ENCODE peak calls at places on chromosomes 16 and 17, in six cellular contexts. U is COR-L47; Z is RCC 7860; O is activated CD8-positive, alpha-beta memory T cell treated with anti-CD3 and anti-CD28 coated beads, Interleukin-2, amount 50 U/mL, for 4 hours; W is retina; Y is NCI-H345. L is an unnamed sample.
A peak's percentile ranks its signal among the peaks of the same experiment; 100 is the strongest.

GRCh38 chr17:349666-350065 is 2.9 kb downstream of the RPH3AL start:
- DNase-seq in U (no peak), Z (no peak), O (no peak), W (no peak), Y (no peak), L (no peak)

GRCh38 chr16:57477531-57478202 is 8.6 kb downstream of the DOK4 start:
- DNase-seq in U (no peak), Z (no peak), O (no peak), W (peak; percentile 61), Y (peak; percentile 45), L (no peak)

GRCh38 chr16:24685539-24686432 is 43.7 kb upstream of the TNRC6A start:
- DNase-seq in U (peak; percentile 40), Z (peak; percentile 56), O (no peak), W (peak; percentile 86), Y (no peak), L (no peak)

GRCh38 chr17:34579017-34579946 is at the start of gene TMEM132E:
- DNase-seq in U (peak; percentile 44), Z (no peak), O (no peak), W (peak; percentile 94), Y (peak; percentile 54), L (peak; percentile 41)

GRCh38 chr17:63834431-63835166 is 7.1 kb upstream of the FTSJ3 start:
- DNase-seq in U (peak; percentile 49), Z (peak; percentile 72), O (peak; percentile 57), W (peak; percentile 49), Y (no peak), L (peak; percentile 13)

GRCh38 chr17:1351967-1352366 is 48.1 kb downstream of the YWHAE start:
- DNase-seq in U (no peak), Z (no peak), O (no peak), W (no peak), Y (no peak), L (no peak)

GRCh38 chr17:78862073-78863023 is 21.7 kb upstream of the USP36 start:
- DNase-seq in U (no peak), Z (peak; percentile 94), O (no peak), W (no peak), Y (no peak), L (no peak)

GRCh38 chr17:2899911-2900310 is 103.7 kb downstream of the RAP1GAP2 start:
- DNase-seq in U (no peak), Z (no peak), O (no peak), W (no peak), Y (no peak), L (no peak)

GRCh38 chr17:81002409-81003361 is 11.0 kb downstream of the CHMP6 start:
- DNase-seq in U (peak; percentile 75), Z (peak; percentile 48), O (no peak), W (no peak), Y (peak; percentile 91), L (no peak)

GRCh38 chr17:55420067-55420775 is 1.4 kb downstream of the MMD start:
- DNase-seq in U (no peak), Z (no peak), O (peak; percentile 17), W (no peak), Y (no peak), L (no peak)

GRCh38 chr17:57284984-57285646 is 28.8 kb downstream of the MSI2 start:
- DNase-seq in U (no peak), Z (no peak), O (peak; percentile 29), W (peak; percentile 66), Y (no peak), L (peak; percentile 32)

GRCh38 chr17:312476-313148 is 40.0 kb downstream of the RPH3AL start:
- DNase-seq in U (no peak), Z (no peak), O (no peak), W (no peak), Y (no peak), L (no peak)

GRCh38 chr17:50766222-50767023 is 895 bp downstream of the ANKRD40CL start:
- DNase-seq in U (no peak), Z (no peak), O (no peak), W (no peak), Y (no peak), L (no peak)

GRCh38 chr16:3776316-3776715 is 59.0 kb upstream of the TRAP1 start:
- DNase-seq in U (no peak), Z (no peak), O (no peak), W (no peak), Y (no peak), L (no peak)

GRCh38 chr17:34151081-34151480 is 104.0 kb upstream of the CCL2 start:
- DNase-seq in U (no peak), Z (no peak), O (no peak), W (no peak), Y (no peak), L (no peak)

GRCh38 chr17:21475555-21475954 is 99.4 kb downstream of the KCNJ12 start:
- DNase-seq in U (no peak), Z (no peak), O (no peak), W (no peak), Y (no peak), L (no peak)

GRCh38 chr17:79022507-79022991 is 1.4 kb upstream of the C1QTNF1 start:
- DNase-seq in U (no peak), Z (no peak), O (no peak), W (no peak), Y (no peak), L (no peak)

GRCh38 chr17:64190468-64190867 is 60.5 kb upstream of the ERN1 start:
- DNase-seq in U (no peak), Z (no peak), O (no peak), W (no peak), Y (no peak), L (no peak)

GRCh38 chr17:11384131-11384530 is 143.1 kb downstream of the SHISA6 start:
- DNase-seq in U (no peak), Z (no peak), O (no peak), W (no peak), Y (no peak), L (no peak)

GRCh38 chr17:17385502-17385901 is 82.3 kb downstream of the NT5M start:
- DNase-seq in U (no peak), Z (no peak), O (no peak), W (peak; percentile 88), Y (no peak), L (peak; percentile 40)

GRCh38 chr17:2704890-2705248 is 6.7 kb downstream of the CLUH start:
- DNase-seq in U (no peak), Z (no peak), O (no peak), W (no peak), Y (no peak), L (no peak)

GRCh38 chr17:81513669-81514484 is 1.3 kb upstream of the ACTG1 start:
- DNase-seq in U (peak; percentile 82), Z (peak; percentile 64), O (peak; percentile 47), W (peak; percentile 90), Y (peak; percentile 77), L (no peak)

GRCh38 chr17:47201168-47201567 is 8.0 kb upstream of the MYL4 start:
- DNase-seq in U (no peak), Z (peak; percentile 71), O (no peak), W (no peak), Y (no peak), L (no peak)

GRCh38 chr17:10046786-10047609 is 141.9 kb upstream of the RCVRN start:
- DNase-seq in U (no peak), Z (no peak), O (no peak), W (no peak), Y (no peak), L (no peak)

GRCh38 chr16:3959148-3959547 is 78.6 kb upstream of the CREBBP start:
- DNase-seq in U (no peak), Z (peak; percentile 94), O (no peak), W (no peak), Y (no peak), L (no peak)

GRCh38 chr16:48575471-48576050 is 34.4 kb downstream of the N4BP1 start:
- DNase-seq in U (no peak), Z (no peak), O (no peak), W (no peak), Y (no peak), L (no peak)

GRCh38 chr16:86307518-86307903 is 202.8 kb upstream of the FOXF1 start:
- DNase-seq in U (no peak), Z (no peak), O (no peak), W (no peak), Y (no peak), L (no peak)